ENCODE peak calls at places on chromosomes 6 and 20, in four cellular contexts. One of them, this sample, is unnamed.

GRCh38 chr6:166936079-166936787 is 20.1 kb downstream of the RNASET2 start:
- DNase-seq in H1: no peak
- DNase-seq in K562: no peak
- DNase-seq in HepG2: no peak
- DNase-seq in this sample: no peak

GRCh38 chr20:34461779-34462087 is 54.5 kb upstream of the DYNLRB1 start:
- DNase-seq in H1: no peak
- DNase-seq in K562: no peak
- DNase-seq in HepG2: no peak
- DNase-seq in this sample: no peak

GRCh38 chr20:59385461-59385860 is 85.0 kb downstream of the EDN3 start:
- DNase-seq in H1: peak; percentile 50
- DNase-seq in K562: no peak
- DNase-seq in HepG2: no peak
- DNase-seq in this sample: no peak

GRCh38 chr20:55094353-55094861 is 619.0 kb downstream of the DOK5 start:
- DNase-seq in H1: no peak
- DNase-seq in K562: peak; percentile 28
- DNase-seq in HepG2: no peak
- DNase-seq in this sample: no peak

GRCh38 chr6:170010665-170011232 is 259.3 kb downstream of the ERMARD start:
- DNase-seq in H1: no peak
- DNase-seq in K562: no peak
- DNase-seq in HepG2: no peak
- DNase-seq in this sample: no peak

GRCh38 chr6:16414205-16414604 is 175.8 kb downstream of the GMPR start:
- DNase-seq in H1: no peak
- DNase-seq in K562: no peak
- DNase-seq in HepG2: no peak
- DNase-seq in this sample: no peak

GRCh38 chr20:46215913-46216707 is 92.2 kb downstream of the CDH22 start:
- DNase-seq in H1: peak; percentile 77
- DNase-seq in K562: peak; percentile 80
- DNase-seq in HepG2: peak; percentile 55
- DNase-seq in this sample: peak; percentile 70

GRCh38 chr6:150189176-150189575 is 46.3 kb downstream of the PPP1R14C start:
- DNase-seq in H1: no peak
- DNase-seq in K562: no peak
- DNase-seq in HepG2: no peak
- DNase-seq in this sample: no peak

GRCh38 chr6:12656841-12657435 is 59.6 kb upstream of the PHACTR1 start:
- DNase-seq in H1: no peak
- DNase-seq in K562: no peak
- DNase-seq in HepG2: no peak
- DNase-seq in this sample: no peak

GRCh38 chr20:21361266-21361665 is 36.1 kb downstream of the NKX2-4 start:
- DNase-seq in H1: no peak
- DNase-seq in K562: no peak
- DNase-seq in HepG2: no peak
- DNase-seq in this sample: no peak

GRCh38 chr6:55069132-55069781 is 105.1 kb upstream of the HCRTR2 start:
- DNase-seq in H1: peak; percentile 48
- DNase-seq in K562: no peak
- DNase-seq in HepG2: peak; percentile 49
- DNase-seq in this sample: peak; percentile 4

GRCh38 chr20:45944151-45944964 is 9.9 kb downstream of the PCIF1 start:
- DNase-seq in H1: no peak
- DNase-seq in K562: no peak
- DNase-seq in HepG2: no peak
- DNase-seq in this sample: peak; percentile 28

GRCh38 chr20:822651-823325 is 10.7 kb upstream of the FAM110A start:
- DNase-seq in H1: no peak
- DNase-seq in K562: no peak
- DNase-seq in HepG2: no peak
- DNase-seq in this sample: no peak

GRCh38 chr6:128557086-128557485 is 36.7 kb upstream of the PTPRK start:
- DNase-seq in H1: no peak
- DNase-seq in K562: no peak
- DNase-seq in HepG2: no peak
- DNase-seq in this sample: no peak

GRCh38 chr6:155077331-155077730 is 82.2 kb downstream of the TIAM2 start:
- DNase-seq in H1: no peak
- DNase-seq in K562: no peak
- DNase-seq in HepG2: no peak
- DNase-seq in this sample: no peak

GRCh38 chr20:13430346-13431002 is 208.3 kb downstream of the TASP1 start:
- DNase-seq in H1: no peak
- DNase-seq in K562: no peak
- DNase-seq in HepG2: peak; percentile 92
- DNase-seq in this sample: peak; percentile 35

GRCh38 chr6:157020398-157021266 is 243.5 kb downstream of the ARID1B start:
- DNase-seq in H1: no peak
- DNase-seq in K562: no peak
- DNase-seq in HepG2: peak; percentile 51
- DNase-seq in this sample: peak; percentile 52

GRCh38 chr20:45611054-45611453 is 18.5 kb upstream of the WFDC10A start:
- DNase-seq in H1: no peak
- DNase-seq in K562: no peak
- DNase-seq in HepG2: no peak
- DNase-seq in this sample: no peak

GRCh38 chr6:87366899-87367298 is 22.3 kb downstream of the C6orf163 start:
- DNase-seq in H1: no peak
- DNase-seq in K562: no peak
- DNase-seq in HepG2: no peak
- DNase-seq in this sample: no peak

GRCh38 chr20:3677733-3678132 is 4.1 kb downstream of the ADAM33 start:
- DNase-seq in H1: no peak
- DNase-seq in K562: no peak
- DNase-seq in HepG2: no peak
- DNase-seq in this sample: no peak

GRCh38 chr6:112307707-112308106 is 39.4 kb upstream of the RFPL4B start:
- DNase-seq in H1: no peak
- DNase-seq in K562: no peak
- DNase-seq in HepG2: no peak
- DNase-seq in this sample: no peak

GRCh38 chr20:57258055-57258454 is 8.4 kb downstream of the BMP7 start:
- DNase-seq in H1: no peak
- DNase-seq in K562: no peak
- DNase-seq in HepG2: no peak
- DNase-seq in this sample: no peak

DNA sequence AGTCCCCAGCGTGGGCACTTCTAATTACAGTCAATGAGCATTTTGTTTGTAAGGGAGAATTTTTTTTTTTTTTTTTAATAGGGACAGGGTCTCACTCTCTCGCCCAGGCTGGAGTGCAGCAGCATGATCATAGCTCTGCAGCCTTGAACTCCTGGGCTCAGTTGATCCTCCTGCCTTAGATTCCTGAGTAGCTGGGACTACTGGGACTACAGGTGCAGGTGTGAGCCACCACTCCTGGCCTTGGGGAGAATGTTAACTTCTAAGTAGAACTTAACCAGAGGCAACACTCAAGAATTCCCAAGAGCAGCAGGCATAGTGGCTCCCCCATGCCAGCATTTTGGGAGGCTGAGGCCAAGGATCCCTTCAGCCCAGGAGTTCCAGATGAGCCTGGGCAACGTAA is 52.9 kb upstream of the ZNF217 start:
- DNase-seq in H1: no peak
- DNase-seq in K562: no peak
- DNase-seq in HepG2: no peak
- DNase-seq in this sample: no peak
- TF ChIP-seq PHF8 in H1: no peak
- TF ChIP-seq PHF8 in K562: no peak
- TF ChIP-seq PHF8 in HepG2: no peak
- TF ChIP-seq PHF8 in this sample: no peak

DNA sequence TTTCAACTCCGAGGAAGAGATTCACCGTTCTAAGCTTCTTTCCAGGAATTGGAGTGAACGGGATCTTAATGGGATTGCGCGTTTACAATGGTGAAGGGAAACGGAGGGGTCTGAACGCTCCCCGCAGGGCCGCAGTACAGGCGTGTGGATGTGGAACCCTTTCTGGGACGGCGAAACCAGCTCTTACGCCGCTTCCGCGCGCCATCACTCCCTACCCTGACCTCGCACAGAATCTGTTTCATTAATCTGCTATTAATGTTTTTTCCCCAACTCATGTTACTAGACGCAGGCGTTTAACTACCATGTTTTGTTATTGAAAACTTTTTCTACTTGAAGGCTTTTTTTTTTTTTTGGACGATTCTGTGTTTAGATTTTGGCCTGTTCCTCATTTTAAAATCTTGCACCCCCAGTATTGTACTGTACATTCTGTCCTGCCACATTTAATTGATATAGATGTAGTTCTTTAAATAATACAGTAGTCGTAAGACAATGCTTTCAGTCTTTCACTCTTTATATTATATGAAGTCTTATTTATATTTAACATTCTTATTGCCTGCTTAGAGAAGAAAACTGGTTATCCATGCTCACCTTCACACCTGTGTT is 691 bp upstream of the SUPT3H start:
- DNase-seq in H1: no peak
- DNase-seq in K562: no peak
- DNase-seq in HepG2: no peak
- DNase-seq in this sample: peak; percentile 7
- TF ChIP-seq PHF8 in H1: no peak
- TF ChIP-seq PHF8 in K562: no peak
- TF ChIP-seq PHF8 in HepG2: no peak
- TF ChIP-seq PHF8 in this sample: peak; percentile 35

GRCh38 chr6:89299451-89299850 is 15.6 kb downstream of the GABRR2 start:
- DNase-seq in H1: no peak
- DNase-seq in K562: no peak
- DNase-seq in HepG2: no peak
- DNase-seq in this sample: peak; percentile 32

GRCh38 chr6:89298680-89299450 is 16.2 kb downstream of the GABRR2 start:
- DNase-seq in H1: no peak
- DNase-seq in K562: no peak
- DNase-seq in HepG2: peak; percentile 51
- DNase-seq in this sample: peak; percentile 18

GRCh38 chr6:89301586-89302194 is 13.4 kb downstream of the GABRR2 start:
- DNase-seq in H1: no peak
- DNase-seq in K562: no peak
- DNase-seq in HepG2: no peak
- DNase-seq in this sample: no peak

GRCh38 chr6:89295981-89296380 is 19.1 kb downstream of the GABRR2 start:
- DNase-seq in H1: no peak
- DNase-seq in K562: no peak
- DNase-seq in HepG2: no peak
- DNase-seq in this sample: no peak

DNA sequence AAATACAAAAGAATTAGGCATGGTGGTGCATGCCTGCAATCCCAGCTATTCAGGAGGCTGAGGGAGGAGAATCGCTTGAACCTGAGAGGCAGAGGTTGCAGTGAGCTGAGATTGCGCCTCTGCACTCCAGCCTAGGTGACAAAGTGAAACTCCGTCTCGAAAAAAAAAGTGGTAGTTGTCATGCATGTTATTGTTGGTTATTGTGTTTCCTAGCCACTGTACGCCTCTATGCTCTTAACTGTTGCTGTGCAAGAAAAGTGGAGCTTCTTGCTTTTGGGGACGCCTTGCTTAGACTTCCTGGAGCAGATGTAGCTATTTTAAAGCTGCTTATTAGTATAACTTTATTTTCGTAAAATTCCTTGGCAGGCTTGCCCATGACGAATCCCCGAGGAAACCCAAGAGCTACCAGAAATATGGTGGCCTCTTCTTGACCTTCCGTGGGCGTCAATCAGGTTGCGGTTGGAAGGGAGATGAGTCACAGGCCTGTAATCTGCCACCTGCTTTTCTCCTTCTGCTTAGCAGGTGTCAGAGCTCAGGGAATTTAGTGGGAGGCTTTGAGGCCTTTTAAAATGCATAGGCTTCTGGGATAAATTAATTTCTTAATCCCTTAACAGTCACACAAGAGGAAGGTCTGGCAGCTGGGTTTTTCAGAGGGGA is 17.3 kb downstream of the GABRR2 start:
- DNase-seq in H1: no peak
- DNase-seq in K562: peak; percentile 57
- DNase-seq in HepG2: peak; percentile 47
- DNase-seq in this sample: peak; percentile 64
- TF ChIP-seq PHF8 in H1: no peak
- TF ChIP-seq PHF8 in K562: no peak
- TF ChIP-seq PHF8 in HepG2: no peak
- TF ChIP-seq PHF8 in this sample: no peak

GRCh38 chr20:35991142-35991771 is 22.9 kb downstream of the CNBD2 start:
- DNase-seq in H1: no peak
- DNase-seq in K562: peak; percentile 50
- DNase-seq in HepG2: peak; percentile 35
- DNase-seq in this sample: peak; percentile 79
- TF ChIP-seq PHF8 in H1: no peak
- TF ChIP-seq PHF8 in K562: no peak
- TF ChIP-seq PHF8 in HepG2: no peak
- TF ChIP-seq PHF8 in this sample: no peak

GRCh38 chr20:17210983-17211382 is 15.9 kb upstream of the PCSK2 start:
- DNase-seq in H1: no peak
- DNase-seq in K562: no peak
- DNase-seq in HepG2: peak; percentile 7
- DNase-seq in this sample: no peak
- TF ChIP-seq PHF8 in H1: no peak
- TF ChIP-seq PHF8 in K562: no peak
- TF ChIP-seq PHF8 in HepG2: no peak
- TF ChIP-seq PHF8 in this sample: no peak

DNA sequence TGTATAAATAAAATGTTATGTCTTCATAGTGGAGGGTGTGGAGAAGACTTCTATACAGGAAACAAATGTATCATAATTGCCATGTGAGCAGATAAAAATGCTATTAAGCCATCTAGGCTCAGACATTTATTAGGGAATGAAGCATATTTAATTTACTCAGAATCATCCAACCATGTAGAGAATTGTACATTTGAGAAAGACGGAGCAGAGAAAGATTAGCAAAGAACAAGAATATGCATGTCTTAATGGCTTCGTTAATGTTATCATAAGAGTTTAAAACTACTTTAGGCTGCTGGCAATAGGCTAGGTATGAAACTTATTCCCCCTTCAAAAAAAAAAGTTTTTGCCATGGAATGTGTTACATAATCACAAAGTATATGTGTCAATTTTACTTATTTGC is 6.1 kb downstream of the ANKRD6 start:
- DNase-seq in H1: no peak
- DNase-seq in K562: no peak
- DNase-seq in HepG2: no peak
- DNase-seq in this sample: no peak
- TF ChIP-seq PHF8 in H1: no peak
- TF ChIP-seq PHF8 in K562: no peak
- TF ChIP-seq PHF8 in HepG2: no peak
- TF ChIP-seq PHF8 in this sample: no peak

GRCh38 chr6:33712914-33713313 is 1.4 kb upstream of the UQCC2 start:
- DNase-seq in H1: no peak
- DNase-seq in K562: no peak
- DNase-seq in HepG2: no peak
- DNase-seq in this sample: no peak

GRCh38 chr6:33714385-33715040 is 3.0 kb upstream of the UQCC2 start:
- DNase-seq in H1: no peak
- DNase-seq in K562: no peak
- DNase-seq in HepG2: peak; percentile 45
- DNase-seq in this sample: no peak

GRCh38 chr6:33711140-33712129 is at the start of gene UQCC2:
- DNase-seq in H1: peak; percentile 96
- DNase-seq in K562: peak; percentile 100
- DNase-seq in HepG2: peak; percentile 95
- DNase-seq in this sample: peak; percentile 95

GRCh38 chr6:33716379-33716778 is 4.9 kb upstream of the UQCC2 start:
- DNase-seq in H1: no peak
- DNase-seq in K562: no peak
- DNase-seq in HepG2: no peak
- DNase-seq in this sample: no peak

GRCh38 chr6:33713786-33714185 is 2.3 kb upstream of the UQCC2 start:
- DNase-seq in H1: no peak
- DNase-seq in K562: no peak
- DNase-seq in HepG2: no peak
- DNase-seq in this sample: no peak
- TF ChIP-seq PHF8 in H1: no peak
- TF ChIP-seq PHF8 in K562: no peak
- TF ChIP-seq PHF8 in HepG2: no peak
- TF ChIP-seq PHF8 in this sample: no peak